ENCODE peak calls at places on chromosomes 2 and 18, in four cellular contexts. One of them, this sample, is unnamed.

GRCh38 chr2:31268344-31268743 is 34.4 kb downstream of the EHD3 start:
- DNase-seq in left lung: no peak
- DNase-seq in body of pancreas: no peak
- DNase-seq in fibroblast of mammary gland: no peak
- DNase-seq in this sample: no peak

GRCh38 chr18:73733806-73734314 is 413.8 kb downstream of the FBXO15 start:
- DNase-seq in body of pancreas: no peak
- DNase-seq in left lung: no peak
- DNase-seq in fibroblast of mammary gland: no peak
- DNase-seq in this sample: no peak

GRCh38 chr2:151708788-151709187 is 25.5 kb downstream of the NEB start:
- DNase-seq in fibroblast of mammary gland: no peak
- DNase-seq in body of pancreas: no peak
- DNase-seq in left lung: no peak
- DNase-seq in this sample: no peak

GRCh38 chr18:44844486-44844885 is 163.8 kb downstream of the SETBP1 start:
- DNase-seq in fibroblast of mammary gland: no peak
- DNase-seq in left lung: no peak
- DNase-seq in body of pancreas: no peak
- DNase-seq in this sample: no peak

GRCh38 chr2:36478999-36479398 is 119.0 kb downstream of the FEZ2 start:
- DNase-seq in body of pancreas: no peak
- DNase-seq in left lung: no peak
- DNase-seq in fibroblast of mammary gland: no peak
- DNase-seq in this sample: no peak

GRCh38 chr18:39205565-39205964 is 1640.0 kb upstream of the CELF4 start:
- DNase-seq in fibroblast of mammary gland: peak
- DNase-seq in body of pancreas: no peak
- DNase-seq in left lung: no peak
- DNase-seq in this sample: peak

GRCh38 chr2:25567406-25567805 is 106.0 kb downstream of the DTNB start:
- DNase-seq in fibroblast of mammary gland: peak
- DNase-seq in body of pancreas: peak
- DNase-seq in left lung: no peak
- DNase-seq in this sample: peak

GRCh38 chr2:118881490-118882129 is 34.2 kb upstream of the EN1 start:
- DNase-seq in fibroblast of mammary gland: peak
- DNase-seq in body of pancreas: peak
- DNase-seq in left lung: no peak
- DNase-seq in this sample: peak

GRCh38 chr2:226993171-226993570 is 157.3 kb downstream of the RHBDD1 start:
- DNase-seq in left lung: no peak
- DNase-seq in fibroblast of mammary gland: no peak
- DNase-seq in body of pancreas: no peak
- DNase-seq in this sample: no peak

DNA sequence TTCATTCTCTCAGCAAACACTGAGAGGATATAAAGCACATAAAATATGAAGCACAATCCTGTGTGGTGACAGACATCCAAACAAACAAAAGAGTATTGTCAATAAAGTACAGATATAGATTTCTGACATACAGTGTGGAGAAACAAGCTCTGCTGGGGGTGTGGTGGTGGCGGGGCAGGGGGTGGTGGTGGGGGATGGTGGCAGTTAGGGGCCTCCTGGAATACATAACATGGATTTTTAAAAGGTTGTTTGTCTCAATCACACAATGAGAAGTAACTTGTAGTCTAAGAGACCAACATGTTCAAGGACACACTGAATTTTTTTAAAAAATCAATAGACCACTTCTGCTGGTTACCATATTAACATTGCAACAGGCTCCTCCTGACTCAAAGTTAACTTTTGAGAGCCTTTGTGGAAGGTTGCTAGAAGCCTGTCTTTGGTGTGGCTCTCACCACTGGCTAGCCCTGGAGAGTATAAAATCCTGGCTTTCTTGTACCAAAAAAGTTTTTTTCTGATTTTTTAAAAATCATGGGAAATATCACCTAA is 1197.4 kb downstream of the SUCLG1 start:
- DNase-seq in body of pancreas: no peak
- DNase-seq in left lung: no peak
- DNase-seq in fibroblast of mammary gland: no peak
- DNase-seq in this sample: no peak
- H3K4me3 ChIP-seq in body of pancreas: no peak
- H3K4me3 ChIP-seq in left lung: no peak
- H3K4me3 ChIP-seq in fibroblast of mammary gland: no peak
- H3K4me3 ChIP-seq in this sample: no peak

GRCh38 chr18:8400193-8400752 is 209.0 kb upstream of the RAB12 start:
- DNase-seq in left lung: no peak
- DNase-seq in fibroblast of mammary gland: no peak
- DNase-seq in body of pancreas: no peak
- DNase-seq in this sample: no peak
- TF ChIP-seq CTCF in left lung: no peak
- TF ChIP-seq CTCF in fibroblast of mammary gland: no peak
- TF ChIP-seq CTCF in body of pancreas: no peak
- TF ChIP-seq CTCF in this sample: no peak

DNA sequence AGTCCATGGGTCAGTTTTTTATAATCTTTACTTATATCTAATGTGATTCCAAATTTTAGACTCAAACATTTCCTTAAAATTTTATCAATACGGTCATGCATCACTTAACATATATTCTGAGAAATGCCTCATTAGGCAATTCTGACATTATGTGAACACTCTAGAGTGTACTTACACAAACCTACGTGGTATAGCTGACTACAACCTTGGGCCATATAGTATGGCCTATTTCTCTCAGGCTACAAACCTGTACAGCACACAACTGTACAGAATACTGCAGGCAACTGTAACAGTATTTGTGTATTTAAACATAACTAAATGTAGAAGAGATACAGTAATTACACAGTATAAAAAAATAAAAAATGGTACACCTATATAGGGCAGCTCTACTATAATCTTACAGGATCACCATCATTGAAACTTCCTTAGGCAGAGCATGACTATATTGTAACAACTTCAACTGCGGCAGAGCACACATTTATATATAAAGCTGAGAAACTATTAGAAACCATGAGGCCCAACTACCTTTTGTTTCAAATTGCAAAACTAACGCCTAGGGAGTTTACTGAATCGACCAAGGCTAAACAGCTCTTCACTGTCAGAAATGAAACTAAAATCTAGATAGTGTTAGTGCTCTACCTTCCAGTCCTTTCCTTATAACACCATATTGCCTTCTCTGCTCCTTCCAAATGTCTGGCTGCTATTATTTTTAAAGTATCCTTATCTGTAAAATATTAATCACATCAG is 6.9 kb downstream of the YES1 start:
- DNase-seq in left lung: no peak
- DNase-seq in body of pancreas: no peak
- DNase-seq in fibroblast of mammary gland: no peak
- DNase-seq in this sample: peak
- H3K4me3 ChIP-seq in left lung: no peak
- H3K4me3 ChIP-seq in body of pancreas: no peak
- H3K4me3 ChIP-seq in fibroblast of mammary gland: no peak
- H3K4me3 ChIP-seq in this sample: peak

DNA sequence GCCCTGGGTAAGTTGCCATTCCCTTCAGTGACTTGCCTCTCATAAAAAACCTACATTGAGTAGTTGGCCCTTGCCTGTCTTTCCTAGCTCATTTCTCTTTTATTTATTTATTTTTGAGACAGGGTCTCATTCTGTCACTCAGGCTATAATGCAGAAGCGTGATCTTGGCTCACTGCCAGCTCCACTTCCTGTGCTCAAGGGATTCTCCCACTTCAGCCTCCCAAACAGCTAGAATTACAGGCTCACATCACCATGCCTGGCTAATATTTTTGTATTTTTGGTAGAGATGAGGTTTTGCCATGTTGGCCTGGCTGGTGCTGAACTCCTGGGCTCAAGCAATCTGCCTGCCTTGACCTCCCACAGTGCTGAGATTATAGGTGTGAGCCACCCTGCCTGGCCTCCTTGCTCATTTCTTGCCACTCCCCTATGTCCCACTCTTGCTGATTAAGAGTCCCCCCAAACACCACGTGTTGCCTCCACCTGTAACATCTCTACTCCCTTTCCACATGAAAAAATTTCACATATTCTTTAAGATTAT is 12.6 kb downstream of the EVA1A start:
- DNase-seq in left lung: no peak
- DNase-seq in body of pancreas: no peak
- DNase-seq in fibroblast of mammary gland: no peak
- DNase-seq in this sample: peak
- TF ChIP-seq CTCF in left lung: no peak
- TF ChIP-seq CTCF in body of pancreas: no peak
- TF ChIP-seq CTCF in fibroblast of mammary gland: no peak
- TF ChIP-seq CTCF in this sample: no peak

DNA sequence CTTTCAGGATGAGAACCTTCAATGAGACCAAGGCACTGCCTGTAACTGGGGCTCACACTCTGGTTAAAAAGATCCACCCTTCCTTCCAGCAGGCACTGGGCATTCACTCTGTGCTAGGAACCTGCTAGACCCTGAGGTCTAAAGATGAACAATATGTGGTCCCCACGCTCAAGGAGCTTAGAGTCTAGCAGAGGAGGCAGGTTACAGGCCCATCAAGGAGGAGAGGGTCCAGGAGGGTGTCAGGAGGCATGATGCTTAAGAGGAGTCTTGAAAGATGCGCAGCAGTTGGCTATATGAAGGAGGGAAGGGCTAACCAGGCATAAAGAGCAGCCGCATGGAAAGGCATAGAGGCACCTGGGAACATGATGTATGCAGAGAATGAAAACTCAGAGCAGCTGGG is 4.5 kb downstream of the ANKRD53 start:
- DNase-seq in left lung: no peak
- DNase-seq in body of pancreas: no peak
- DNase-seq in fibroblast of mammary gland: no peak
- DNase-seq in this sample: no peak
- H3K4me3 ChIP-seq in left lung: no peak
- H3K4me3 ChIP-seq in body of pancreas: no peak
- H3K4me3 ChIP-seq in fibroblast of mammary gland: no peak
- H3K4me3 ChIP-seq in this sample: no peak

GRCh38 chr2:61854435-61855177 is 746 bp upstream of the FAM161A start:
- DNase-seq in body of pancreas: peak
- DNase-seq in left lung: peak
- DNase-seq in fibroblast of mammary gland: peak
- DNase-seq in this sample: peak
- TF ChIP-seq CTCF in body of pancreas: peak
- TF ChIP-seq CTCF in left lung: no peak
- TF ChIP-seq CTCF in fibroblast of mammary gland: no peak
- TF ChIP-seq CTCF in this sample: no peak

DNA sequence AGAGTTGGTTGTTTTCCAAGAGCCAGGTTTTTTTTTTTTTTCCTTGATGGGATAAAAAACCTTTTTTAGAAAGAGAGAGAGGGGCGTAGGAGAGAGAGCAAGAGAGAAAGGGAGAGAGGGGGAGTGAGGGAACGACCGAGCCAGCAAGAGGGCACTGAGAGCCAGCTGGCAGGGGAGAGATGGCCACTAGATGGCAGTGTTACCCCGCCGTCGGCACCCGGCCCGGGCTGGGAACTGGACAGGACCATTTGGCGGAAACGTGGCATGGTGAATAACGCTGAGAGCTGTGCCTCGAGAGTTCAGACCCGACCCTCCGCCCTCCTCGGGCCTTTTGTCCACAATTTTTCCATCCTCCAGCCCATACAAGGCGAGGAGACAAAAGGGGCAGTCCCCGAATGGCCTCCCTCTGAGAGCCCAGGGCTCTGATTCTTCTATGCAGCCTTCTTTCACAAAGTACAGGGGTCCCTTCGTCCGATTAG is 286.7 kb upstream of the VRK2 start:
- DNase-seq in body of pancreas: peak
- DNase-seq in left lung: peak
- DNase-seq in fibroblast of mammary gland: peak
- DNase-seq in this sample: peak
- H3K4me3 ChIP-seq in body of pancreas: peak
- H3K4me3 ChIP-seq in left lung: no peak
- H3K4me3 ChIP-seq in fibroblast of mammary gland: peak
- H3K4me3 ChIP-seq in this sample: peak